ENCODE peak calls at places on chromosomes 13 and 19, in five cellular contexts. K, V, S, U and Z are unnamed samples. For H3K4me1 and H3K9me3, the result is how much of the 10 kb centered on the place peaks cover.

GRCh38 chr13:35157143-35157755 is 215.2 kb downstream of the NBEA start:
- DNase-seq in K (peak), V (peak), S (no peak), U (no peak), Z (peak)

GRCh38 chr19:1455336-1456120 is 5.6 kb downstream of the APC2 start:
- DNase-seq in K (peak), V (peak), S (no peak), U (peak), Z (peak)

GRCh38 chr19:47109177-47109540 is 4.4 kb downstream of the ZC3H4 start:
- DNase-seq in K (no peak), V (no peak), S (no peak), U (no peak), Z (no peak)

GRCh38 chr13:29908411-29908810 is 58.0 kb upstream of the UBL3 start:
- DNase-seq in K (no peak), V (peak), S (no peak), U (no peak), Z (peak)

GRCh38 chr13:30463820-30464495 is 1.8 kb downstream of the HMGB1 start:
- DNase-seq in K (peak), V (peak), S (no peak), U (peak), Z (peak)

GRCh38 chr13:33934936-33935510 is 117.1 kb downstream of the RFC3 start:
- DNase-seq in K (no peak), V (no peak), S (no peak), U (no peak), Z (no peak)

GRCh38 chr13:80313668-80314278 is 27.2 kb downstream of the SPRY2 start:
- DNase-seq in K (no peak), V (no peak), S (no peak), U (no peak), Z (no peak)

GRCh38 chr13:94800423-94800822 is 88.1 kb upstream of the SOX21 start:
- DNase-seq in K (no peak), V (peak), S (no peak), U (no peak), Z (no peak)

GRCh38 chr13:48155850-48156249 is 60.9 kb upstream of the MED4 start:
- DNase-seq in K (peak), V (peak), S (no peak), U (no peak), Z (peak)

GRCh38 chr13:31930901-31931522 is 100.6 kb upstream of the FRY start:
- DNase-seq in K (no peak), V (no peak), S (no peak), U (no peak), Z (no peak)

GRCh38 chr13:30341815-30342570 is 34.6 kb upstream of the KATNAL1 start:
- DNase-seq in K (peak), V (peak), S (peak), U (peak), Z (no peak)

GRCh38 chr19:10001899-10002298 is 8.4 kb downstream of the COL5A3 start:
- DNase-seq in K (no peak), V (peak), S (no peak), U (no peak), Z (no peak)

GRCh38 chr13:113947321-113948033 is 26.4 kb downstream of the C13orf46 start:
- DNase-seq in K (peak), V (peak), S (no peak), U (peak), Z (no peak)

GRCh38 chr13:39612023-39612637 is 9.1 kb upstream of the LHFPL6 start:
- DNase-seq in K (peak), V (peak), S (no peak), U (no peak), Z (peak)

GRCh38 chr13:39804332-39805231 is 149.1 kb downstream of the COG6 start:
- DNase-seq in K (no peak), V (no peak), S (no peak), U (no peak), Z (no peak)

GRCh38 chr13:114015608-114016295 is 41.9 kb upstream of the C13orf46 start:
- DNase-seq in K (no peak), V (peak), S (no peak), U (peak), Z (no peak)

GRCh38 chr13:49395416-49396277 is 48.2 kb downstream of the CAB39L start:
- DNase-seq in K (no peak), V (peak), S (no peak), U (no peak), Z (no peak)

GRCh38 chr19:45705710-45706415 is 13.4 kb downstream of the QPCTL start:
- DNase-seq in K (no peak), V (no peak), S (no peak), U (no peak), Z (no peak)

GRCh38 chr13:73025212-73026012 is 33.4 kb upstream of the KLF5 start:
- DNase-seq in K (peak), V (peak), S (no peak), U (no peak), Z (no peak)

GRCh38 chr13:105207586-105208293 is 1327.7 kb downstream of the EFNB2 start:
- DNase-seq in K (no peak), V (no peak), S (no peak), U (no peak), Z (peak)

GRCh38 chr13:75308222-75308621 is 173.7 kb downstream of the TBC1D4 start:
- DNase-seq in K (no peak), V (no peak), S (no peak), U (no peak), Z (no peak)

GRCh38 chr19:40716031-40716654 is 543 bp downstream of the COQ8B start:
- DNase-seq in K (peak), V (peak), S (no peak), U (no peak), Z (no peak)

GRCh38 chr13:90545070-90545840 is 802.2 kb upstream of the MIR17HG start:
- DNase-seq in K (no peak), V (peak), S (no peak), U (no peak), Z (peak)

GRCh38 chr19:12939292-12939606 is 840 bp downstream of the CALR start:
- DNase-seq in K (no peak), V (peak), S (no peak), U (no peak), Z (no peak)

GRCh38 chr19:30896551-30896950 is 452.7 kb downstream of the TSHZ3 start:
- DNase-seq in K (no peak), V (no peak), S (no peak), U (no peak), Z (peak)

GRCh38 chr19:35561436-35561835 is 2.0 kb downstream of the ATP4A start:
- DNase-seq in K (no peak), V (no peak), S (no peak), U (no peak), Z (no peak)

GRCh38 chr19:11079999-11080398 is 9.3 kb upstream of the LDLR start:
- DNase-seq in K (no peak), V (no peak), S (no peak), U (no peak), Z (no peak)

GRCh38 chr19:21568816-21569496 is 63.6 kb downstream of the ZNF429 start:
- DNase-seq in K (no peak), V (peak), S (peak), U (peak), Z (peak)

DNA sequence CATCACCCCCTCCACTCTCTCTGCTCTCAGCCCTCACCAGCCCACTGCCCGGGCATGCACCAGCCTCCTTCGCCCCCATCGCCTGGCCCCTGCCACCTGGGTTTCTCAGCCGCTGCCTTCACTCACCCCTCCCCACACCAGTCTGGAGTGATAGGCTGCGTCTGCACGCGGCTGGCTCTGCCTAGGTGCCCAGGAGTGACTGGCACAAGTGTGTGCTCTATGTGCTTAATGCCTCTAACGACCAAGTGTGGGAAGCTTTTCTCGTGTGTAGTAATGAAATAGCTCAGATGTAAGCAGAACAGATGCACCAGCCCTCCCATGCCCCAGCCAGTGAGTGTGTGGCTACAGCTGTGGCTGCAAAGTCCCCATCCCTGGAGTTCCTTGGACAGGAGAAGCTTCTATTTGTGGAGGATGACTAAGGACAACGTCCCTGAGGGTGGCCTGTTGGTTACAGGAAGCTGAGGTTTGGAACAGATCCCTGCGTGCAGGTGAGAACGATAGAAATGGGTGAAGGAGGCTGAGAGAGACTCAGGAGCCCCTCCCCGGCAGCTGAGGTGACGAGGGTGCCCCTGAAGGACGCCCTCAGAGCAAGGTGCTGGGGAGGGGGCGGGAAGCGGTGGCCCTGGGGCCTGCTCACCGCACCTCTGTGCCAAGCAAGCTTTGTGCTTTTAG is 35.6 kb downstream of the ATP11A start:
- DNase-seq in K (no peak), V (no peak), S (no peak), U (no peak), Z (peak)
- H3K4me1 ChIP-seq in K (under half), V (under half), S (under half), U (half or more), Z (under half)

DNA sequence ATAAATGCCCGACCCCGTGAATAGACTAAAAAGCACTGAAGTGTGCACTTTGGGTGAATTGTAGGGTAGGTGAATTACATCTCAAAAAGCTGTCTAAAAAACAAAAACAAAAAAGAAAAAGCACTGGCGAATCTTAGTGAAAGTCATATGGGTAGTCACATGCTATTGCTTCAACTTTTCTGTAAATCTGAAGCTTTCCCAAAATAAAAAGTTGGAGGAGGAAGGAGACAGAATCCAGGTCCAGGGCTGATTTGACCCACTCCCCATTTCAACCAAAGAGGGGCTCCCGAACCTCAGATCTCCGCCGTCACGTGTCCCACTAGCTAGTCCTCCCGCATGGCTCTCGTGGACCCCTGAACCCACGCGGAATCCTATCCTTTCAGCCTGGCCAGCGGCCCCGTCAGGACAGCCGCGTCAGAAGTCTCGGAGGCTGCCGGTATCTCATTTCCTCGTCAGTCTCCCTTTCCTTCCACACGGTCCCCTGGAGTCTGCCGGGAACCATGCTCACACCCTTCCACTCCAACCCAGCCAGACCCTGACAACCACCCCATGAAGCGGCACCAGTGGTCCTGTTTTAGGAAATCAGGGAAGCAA is 6.1 kb downstream of the PPP1R12C start:
- DNase-seq in K (no peak), V (no peak), S (no peak), U (no peak), Z (no peak)
- H3K9me3 ChIP-seq in K (under half), V (under half), S (under half), U (under half), Z (under half)

GRCh38 chr19:19444694-19445155 is 39.2 kb downstream of the GATAD2A start:
- DNase-seq in K (no peak), V (peak), S (no peak), U (no peak), Z (no peak)
- H3K4me1 ChIP-seq in K (under half), V (under half), S (under half), U (half or more), Z (under half)

GRCh38 chr13:111864566-111864965 is 202.4 kb upstream of the SOX1 start:
- DNase-seq in K (no peak), V (no peak), S (no peak), U (peak), Z (no peak)

GRCh38 chr13:111866731-111867245 is 200.2 kb upstream of the SOX1 start:
- DNase-seq in K (no peak), V (no peak), S (no peak), U (peak), Z (no peak)

GRCh38 chr13:111865046-111865445 is 201.9 kb upstream of the SOX1 start:
- DNase-seq in K (no peak), V (no peak), S (no peak), U (no peak), Z (no peak)

GRCh38 chr13:111867657-111868056 is 199.3 kb upstream of the SOX1 start:
- DNase-seq in K (no peak), V (no peak), S (no peak), U (no peak), Z (no peak)

DNA sequence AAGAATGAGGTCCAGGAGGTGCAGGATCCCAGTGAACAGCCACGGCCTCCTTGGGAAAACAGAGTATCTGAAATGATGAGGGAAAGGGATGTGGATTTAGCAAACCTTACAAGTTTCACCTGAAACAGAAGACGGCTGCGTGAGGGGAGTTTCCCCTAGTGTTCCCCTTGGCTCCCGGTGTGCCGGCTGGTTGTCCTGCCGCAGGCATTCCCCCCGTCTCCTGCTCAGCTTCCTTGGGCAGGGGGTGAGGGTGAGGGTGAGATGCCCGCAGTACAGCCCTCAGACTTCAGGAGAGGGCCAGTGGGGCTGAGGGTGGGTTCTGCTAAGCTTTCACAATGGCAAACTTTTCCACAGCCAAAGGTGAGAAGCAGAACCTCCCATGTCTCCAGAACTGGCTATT is 201.1 kb upstream of the SOX1 start:
- DNase-seq in K (no peak), V (no peak), S (no peak), U (peak), Z (no peak)
- H3K9me3 ChIP-seq in K (under half), V (under half), S (under half), U (under half), Z (under half)

DNA sequence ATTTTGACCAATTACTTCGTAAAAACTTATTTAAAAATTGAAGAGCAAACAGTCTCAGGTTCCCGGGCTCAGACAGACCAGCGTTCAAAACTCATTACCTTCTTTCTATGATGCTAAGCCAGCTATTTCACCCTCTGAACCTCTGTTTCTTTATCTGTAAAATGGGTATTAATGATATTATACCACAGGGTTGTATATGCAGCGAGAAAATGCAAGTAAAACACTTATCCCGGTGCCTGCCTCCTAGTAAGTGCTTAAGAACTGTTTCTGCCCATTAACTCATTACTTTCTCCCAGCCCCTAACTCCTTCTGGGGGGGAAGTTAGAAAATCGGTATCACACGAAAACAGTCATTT is 410 bp upstream of the PAK4 start:
- DNase-seq in K (no peak), V (no peak), S (no peak), U (no peak), Z (no peak)
- H3K4me1 ChIP-seq in K (under half), V (under half), S (under half), U (under half), Z (under half)

DNA sequence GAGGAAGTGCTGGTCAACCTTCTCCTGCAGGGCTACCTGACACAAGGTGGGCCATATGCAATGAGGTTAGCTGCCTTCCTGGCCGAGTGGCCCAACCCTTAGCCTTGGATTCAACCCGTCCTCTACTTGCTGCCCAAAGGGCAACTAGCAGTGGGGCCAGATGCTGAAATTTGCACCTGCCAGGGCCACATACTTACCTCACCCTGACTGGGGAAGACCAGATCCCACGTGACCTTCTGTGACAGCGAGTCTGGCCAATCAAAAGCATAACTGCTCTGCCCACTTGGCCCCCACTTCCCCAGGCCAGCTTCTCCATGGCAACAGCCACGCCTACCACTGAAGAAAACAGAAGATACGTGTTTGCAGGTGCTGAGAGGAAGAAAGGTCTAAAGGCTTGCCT is 10.9 kb downstream of the PEG3 start:
- DNase-seq in K (no peak), V (no peak), S (no peak), U (peak), Z (no peak)
- H3K9me3 ChIP-seq in K (under half), V (under half), S (under half), U (under half), Z (under half)

GRCh38 chr19:43721469-43722048 is 5.7 kb downstream of the IRGC start:
- DNase-seq in K (no peak), V (no peak), S (no peak), U (no peak), Z (no peak)
- H3K4me1 ChIP-seq in K (under half), V (under half), S (under half), U (under half), Z (under half)